ENCODE peak calls at places on chromosomes 5 and 9, in four cellular contexts. One of them, this sample, is unnamed.

GRCh38 chr9:117160254-117160653 is 254.6 kb downstream of the ASTN2 start:
- DNase-seq in activated CD4-positive, alpha-beta T cell treated with anti-CD3 and anti-CD28 coated beads, Interleukin-2, amount 10 ng/mL, durations not matched to agents 7 days and 5 days: no peak
- DNase-seq in tibial artery: no peak
- DNase-seq in T-helper 2 cell: no peak
- DNase-seq in this sample: no peak

GRCh38 chr5:124806026-124806856 is 59.8 kb upstream of the ZNF608 start:
- DNase-seq in activated CD4-positive, alpha-beta T cell treated with anti-CD3 and anti-CD28 coated beads, Interleukin-2, amount 10 ng/mL, durations not matched to agents 7 days and 5 days: no peak
- DNase-seq in tibial artery: no peak
- DNase-seq in T-helper 2 cell: no peak
- DNase-seq in this sample: no peak

GRCh38 chr9:32292611-32293010 is 91.8 kb upstream of the ACO1 start:
- DNase-seq in activated CD4-positive, alpha-beta T cell treated with anti-CD3 and anti-CD28 coated beads, Interleukin-2, amount 10 ng/mL, durations not matched to agents 7 days and 5 days: no peak
- DNase-seq in tibial artery: no peak
- DNase-seq in T-helper 2 cell: no peak
- DNase-seq in this sample: no peak

GRCh38 chr9:125190371-125190801 is 783 bp upstream of the PPP6C start:
- DNase-seq in activated CD4-positive, alpha-beta T cell treated with anti-CD3 and anti-CD28 coated beads, Interleukin-2, amount 10 ng/mL, durations not matched to agents 7 days and 5 days: peak; percentile 30
- DNase-seq in tibial artery: no peak
- DNase-seq in T-helper 2 cell: no peak
- DNase-seq in this sample: peak; percentile 2

GRCh38 chr9:93297659-93298497 is 113.9 kb downstream of the WNK2 start:
- DNase-seq in activated CD4-positive, alpha-beta T cell treated with anti-CD3 and anti-CD28 coated beads, Interleukin-2, amount 10 ng/mL, durations not matched to agents 7 days and 5 days: no peak
- DNase-seq in tibial artery: peak; percentile 53
- DNase-seq in T-helper 2 cell: no peak
- DNase-seq in this sample: no peak

GRCh38 chr5:134525687-134526482 is 415 bp downstream of the JADE2 start:
- DNase-seq in activated CD4-positive, alpha-beta T cell treated with anti-CD3 and anti-CD28 coated beads, Interleukin-2, amount 10 ng/mL, durations not matched to agents 7 days and 5 days: peak; percentile 76
- DNase-seq in tibial artery: peak; percentile 88
- DNase-seq in T-helper 2 cell: peak; percentile 34
- DNase-seq in this sample: peak; percentile 46

GRCh38 chr9:38662763-38663593 is 42.6 kb upstream of the ANKRD18A start:
- DNase-seq in activated CD4-positive, alpha-beta T cell treated with anti-CD3 and anti-CD28 coated beads, Interleukin-2, amount 10 ng/mL, durations not matched to agents 7 days and 5 days: no peak
- DNase-seq in tibial artery: no peak
- DNase-seq in T-helper 2 cell: no peak
- DNase-seq in this sample: no peak

GRCh38 chr9:113042884-113043657 is 13.5 kb downstream of the ZFP37 start:
- DNase-seq in activated CD4-positive, alpha-beta T cell treated with anti-CD3 and anti-CD28 coated beads, Interleukin-2, amount 10 ng/mL, durations not matched to agents 7 days and 5 days: no peak
- DNase-seq in tibial artery: no peak
- DNase-seq in T-helper 2 cell: no peak
- DNase-seq in this sample: no peak

GRCh38 chr9:134707031-134707680 is 65.6 kb downstream of the COL5A1 start:
- DNase-seq in activated CD4-positive, alpha-beta T cell treated with anti-CD3 and anti-CD28 coated beads, Interleukin-2, amount 10 ng/mL, durations not matched to agents 7 days and 5 days: no peak
- DNase-seq in tibial artery: peak; percentile 93
- DNase-seq in T-helper 2 cell: no peak
- DNase-seq in this sample: no peak

GRCh38 chr5:139395844-139396640 is 1.1 kb upstream of the PROB1 start:
- DNase-seq in activated CD4-positive, alpha-beta T cell treated with anti-CD3 and anti-CD28 coated beads, Interleukin-2, amount 10 ng/mL, durations not matched to agents 7 days and 5 days: no peak
- DNase-seq in tibial artery: no peak
- DNase-seq in T-helper 2 cell: no peak
- DNase-seq in this sample: no peak

GRCh38 chr9:111916234-111916645 is 19.6 kb downstream of the UGCG start:
- DNase-seq in activated CD4-positive, alpha-beta T cell treated with anti-CD3 and anti-CD28 coated beads, Interleukin-2, amount 10 ng/mL, durations not matched to agents 7 days and 5 days: no peak
- DNase-seq in tibial artery: no peak
- DNase-seq in T-helper 2 cell: no peak
- DNase-seq in this sample: peak; percentile 41

GRCh38 chr9:123678878-123679329 is 251.0 kb downstream of the DENND1A start:
- DNase-seq in activated CD4-positive, alpha-beta T cell treated with anti-CD3 and anti-CD28 coated beads, Interleukin-2, amount 10 ng/mL, durations not matched to agents 7 days and 5 days: no peak
- DNase-seq in tibial artery: no peak
- DNase-seq in T-helper 2 cell: no peak
- DNase-seq in this sample: no peak

GRCh38 chr9:16864741-16865434 is 5.6 kb downstream of the BNC2 start:
- DNase-seq in activated CD4-positive, alpha-beta T cell treated with anti-CD3 and anti-CD28 coated beads, Interleukin-2, amount 10 ng/mL, durations not matched to agents 7 days and 5 days: no peak
- DNase-seq in tibial artery: no peak
- DNase-seq in T-helper 2 cell: no peak
- DNase-seq in this sample: no peak

GRCh38 chr9:71210326-71210725 is 88.9 kb upstream of the TRPM3 start:
- DNase-seq in activated CD4-positive, alpha-beta T cell treated with anti-CD3 and anti-CD28 coated beads, Interleukin-2, amount 10 ng/mL, durations not matched to agents 7 days and 5 days: no peak
- DNase-seq in tibial artery: no peak
- DNase-seq in T-helper 2 cell: no peak
- DNase-seq in this sample: no peak

GRCh38 chr9:110640736-110641135 is 27.9 kb upstream of the MUSK start:
- DNase-seq in activated CD4-positive, alpha-beta T cell treated with anti-CD3 and anti-CD28 coated beads, Interleukin-2, amount 10 ng/mL, durations not matched to agents 7 days and 5 days: no peak
- DNase-seq in tibial artery: no peak
- DNase-seq in T-helper 2 cell: no peak
- DNase-seq in this sample: no peak

GRCh38 chr5:128082551-128083032 is 974 bp upstream of the SLC12A2 start:
- DNase-seq in activated CD4-positive, alpha-beta T cell treated with anti-CD3 and anti-CD28 coated beads, Interleukin-2, amount 10 ng/mL, durations not matched to agents 7 days and 5 days: no peak
- DNase-seq in tibial artery: no peak
- DNase-seq in T-helper 2 cell: no peak
- DNase-seq in this sample: no peak

GRCh38 chr5:32791536-32792240 is 80.6 kb downstream of the NPR3 start:
- DNase-seq in activated CD4-positive, alpha-beta T cell treated with anti-CD3 and anti-CD28 coated beads, Interleukin-2, amount 10 ng/mL, durations not matched to agents 7 days and 5 days: no peak
- DNase-seq in tibial artery: no peak
- DNase-seq in T-helper 2 cell: no peak
- DNase-seq in this sample: no peak

GRCh38 chr5:132779961-132780360 is 2.9 kb upstream of the SEPTIN8 start:
- DNase-seq in activated CD4-positive, alpha-beta T cell treated with anti-CD3 and anti-CD28 coated beads, Interleukin-2, amount 10 ng/mL, durations not matched to agents 7 days and 5 days: no peak
- DNase-seq in tibial artery: no peak
- DNase-seq in T-helper 2 cell: no peak
- DNase-seq in this sample: no peak

GRCh38 chr5:10057356-10057755 is 192.3 kb downstream of the ATPSCKMT start:
- DNase-seq in activated CD4-positive, alpha-beta T cell treated with anti-CD3 and anti-CD28 coated beads, Interleukin-2, amount 10 ng/mL, durations not matched to agents 7 days and 5 days: no peak
- DNase-seq in tibial artery: no peak
- DNase-seq in T-helper 2 cell: no peak
- DNase-seq in this sample: no peak

GRCh38 chr5:113212244-113212920 is 222.4 kb downstream of the TSSK1B start:
- DNase-seq in activated CD4-positive, alpha-beta T cell treated with anti-CD3 and anti-CD28 coated beads, Interleukin-2, amount 10 ng/mL, durations not matched to agents 7 days and 5 days: no peak
- DNase-seq in tibial artery: no peak
- DNase-seq in T-helper 2 cell: no peak
- DNase-seq in this sample: no peak

GRCh38 chr9:92971121-92971520 is 23.8 kb downstream of the FGD3 start:
- DNase-seq in activated CD4-positive, alpha-beta T cell treated with anti-CD3 and anti-CD28 coated beads, Interleukin-2, amount 10 ng/mL, durations not matched to agents 7 days and 5 days: no peak
- DNase-seq in tibial artery: peak; percentile 31
- DNase-seq in T-helper 2 cell: no peak
- DNase-seq in this sample: no peak

GRCh38 chr5:157222506-157223230 is 42.0 kb downstream of the ITK start:
- DNase-seq in activated CD4-positive, alpha-beta T cell treated with anti-CD3 and anti-CD28 coated beads, Interleukin-2, amount 10 ng/mL, durations not matched to agents 7 days and 5 days: peak; percentile 77
- DNase-seq in tibial artery: no peak
- DNase-seq in T-helper 2 cell: peak; percentile 52
- DNase-seq in this sample: peak; percentile 73

GRCh38 chr5:128353416-128354107 is 184.5 kb downstream of the FBN2 start:
- DNase-seq in activated CD4-positive, alpha-beta T cell treated with anti-CD3 and anti-CD28 coated beads, Interleukin-2, amount 10 ng/mL, durations not matched to agents 7 days and 5 days: no peak
- DNase-seq in tibial artery: no peak
- DNase-seq in T-helper 2 cell: no peak
- DNase-seq in this sample: no peak

GRCh38 chr5:136212252-136212721 is 19.3 kb upstream of the SMIM32 start:
- DNase-seq in activated CD4-positive, alpha-beta T cell treated with anti-CD3 and anti-CD28 coated beads, Interleukin-2, amount 10 ng/mL, durations not matched to agents 7 days and 5 days: peak; percentile 50
- DNase-seq in tibial artery: no peak
- DNase-seq in T-helper 2 cell: peak; percentile 22
- DNase-seq in this sample: peak; percentile 16

GRCh38 chr5:1942158-1942557 is 59.4 kb upstream of the IRX4 start:
- DNase-seq in activated CD4-positive, alpha-beta T cell treated with anti-CD3 and anti-CD28 coated beads, Interleukin-2, amount 10 ng/mL, durations not matched to agents 7 days and 5 days: no peak
- DNase-seq in tibial artery: no peak
- DNase-seq in T-helper 2 cell: no peak
- DNase-seq in this sample: no peak

GRCh38 chr9:117286245-117286644 is 128.6 kb downstream of the ASTN2 start:
- DNase-seq in activated CD4-positive, alpha-beta T cell treated with anti-CD3 and anti-CD28 coated beads, Interleukin-2, amount 10 ng/mL, durations not matched to agents 7 days and 5 days: no peak
- DNase-seq in tibial artery: no peak
- DNase-seq in T-helper 2 cell: no peak
- DNase-seq in this sample: no peak

This sample was measured in stimulated activated naive CD4-positive, alpha-beta T cell treated with Interleukin-2 at 50 U/mL for 16 hours.